ENCODE peak calls at places on chromosome 19, in seven cellular contexts. R, G, L, V, Q, S and J are unnamed samples.

GRCh38 chr19:47152632-47153031 is 22.0 kb downstream of the SAE1 start:
- DNase-seq in R (no peak), G (no peak), L (no peak), V (no peak), Q (no peak), S (no peak), J (no peak)

GRCh38 chr19:18157465-18158063 is 4.6 kb downstream of the PIK3R2 start:
- DNase-seq in R (peak; percentile 87), G (no peak), L (no peak), V (peak; percentile 75), Q (no peak), S (no peak), J (no peak)

GRCh38 chr19:16012552-16012951 is 63.7 kb upstream of the TPM4 start:
- DNase-seq in R (no peak), G (no peak), L (no peak), V (no peak), Q (no peak), S (no peak), J (no peak)

GRCh38 chr19:48631254-48631653 is 5.9 kb downstream of the DBP start:
- DNase-seq in R (no peak), G (no peak), L (no peak), V (no peak), Q (no peak), S (no peak), J (peak; percentile 64)

GRCh38 chr19:18399008-18399407 is 1.6 kb upstream of the LRRC25 start:
- DNase-seq in R (no peak), G (peak; percentile 87), L (no peak), V (no peak), Q (peak; percentile 86), S (no peak), J (no peak)

GRCh38 chr19:23070353-23070781 is 46.5 kb upstream of the ZNF730 start:
- DNase-seq in R (peak; percentile 73), G (no peak), L (no peak), V (peak; percentile 86), Q (no peak), S (no peak), J (peak; percentile 68)

GRCh38 chr19:9877775-9878510 is 42.8 kb downstream of the PIN1 start:
- DNase-seq in R (no peak), G (no peak), L (no peak), V (no peak), Q (no peak), S (no peak), J (no peak)

GRCh38 chr19:46040952-46041500 is at the start of gene IGFL4:
- DNase-seq in R (no peak), G (no peak), L (no peak), V (no peak), Q (no peak), S (no peak), J (no peak)

GRCh38 chr19:10724573-10725071 is 6.7 kb downstream of the DNM2 start:
- DNase-seq in R (peak; percentile 84), G (no peak), L (no peak), V (no peak), Q (no peak), S (no peak), J (no peak)

GRCh38 chr19:35357867-35358573 is at the start of gene FFAR3:
- DNase-seq in R (no peak), G (peak; percentile 75), L (no peak), V (peak; percentile 14), Q (peak; percentile 79), S (no peak), J (peak; percentile 67)

GRCh38 chr19:38003427-38004099 is 96.6 kb downstream of the SIPA1L3 start:
- DNase-seq in R (peak; percentile 68), G (peak; percentile 77), L (no peak), V (peak; percentile 84), Q (peak; percentile 81), S (peak; percentile 98), J (peak; percentile 85)

GRCh38 chr19:48989701-48990291 is 3.3 kb downstream of the GYS1 start:
- DNase-seq in R (no peak), G (no peak), L (no peak), V (no peak), Q (no peak), S (no peak), J (no peak)

GRCh38 chr19:38015216-38015615 is 108.2 kb downstream of the SIPA1L3 start:
- DNase-seq in R (no peak), G (no peak), L (no peak), V (no peak), Q (no peak), S (no peak), J (no peak)

GRCh38 chr19:11179716-11180297 is 17.5 kb downstream of the KANK2 start:
- DNase-seq in R (no peak), G (no peak), L (no peak), V (no peak), Q (no peak), S (peak; percentile 28), J (no peak)

GRCh38 chr19:38285567-38285966 is 18.5 kb upstream of the C19orf33 start:
- DNase-seq in R (no peak), G (no peak), L (no peak), V (no peak), Q (no peak), S (no peak), J (no peak)

GRCh38 chr19:33373701-33374405 is at the start of gene CEBPG:
- DNase-seq in R (peak; percentile 88), G (peak; percentile 55), L (no peak), V (peak; percentile 63), Q (no peak), S (peak; percentile 54), J (peak; percentile 78)

GRCh38 chr19:56273563-56274117 is 1.1 kb downstream of the EDDM13 start:
- DNase-seq in R (no peak), G (no peak), L (no peak), V (no peak), Q (no peak), S (peak; percentile 80), J (no peak)

GRCh38 chr19:46659151-46660007 is 1.6 kb downstream of the DACT3 start:
- DNase-seq in R (peak; percentile 71), G (no peak), L (no peak), V (peak; percentile 78), Q (peak; percentile 82), S (no peak), J (peak; percentile 85)

GRCh38 chr19:51456541-51457290 is 1.5 kb downstream of the SIGLEC8 start:
- DNase-seq in R (no peak), G (no peak), L (no peak), V (no peak), Q (no peak), S (no peak), J (no peak)

GRCh38 chr19:16771618-16772017 is 52.0 kb downstream of the NWD1 start:
- DNase-seq in R (peak; percentile 81), G (peak; percentile 83), L (peak; percentile 38), V (peak; percentile 96), Q (peak; percentile 81), S (peak; percentile 81), J (peak; percentile 88)

GRCh38 chr19:37304190-37304883 is 66.6 kb upstream of the ZNF527 start:
- DNase-seq in R (peak; percentile 73), G (no peak), L (no peak), V (no peak), Q (peak; percentile 77), S (no peak), J (peak; percentile 82)

GRCh38 chr19:27906081-27906480 is 1306.9 kb downstream of the UQCRFS1 start:
- DNase-seq in R (no peak), G (no peak), L (no peak), V (no peak), Q (no peak), S (no peak), J (no peak)

GRCh38 chr19:15299568-15300409 is 32.5 kb downstream of the BRD4 start:
- DNase-seq in R (no peak), G (no peak), L (no peak), V (no peak), Q (peak; percentile 11), S (no peak), J (no peak)

GRCh38 chr19:49340069-49340864 is 5.1 kb downstream of the CD37 start:
- DNase-seq in R (no peak), G (peak; percentile 84), L (no peak), V (peak; percentile 80), Q (peak; percentile 95), S (peak; percentile 56), J (peak; percentile 85)

GRCh38 chr19:40512473-40513344 is 45.9 kb downstream of the SPTBN4 start:
- DNase-seq in R (peak; percentile 66), G (peak; percentile 27), L (no peak), V (peak; percentile 82), Q (no peak), S (no peak), J (no peak)
- H3K27me3 ChIP-seq in R (no peaks in the 10 kb centered on the region), G (peaks cover 32% of the 10 kb centered on the region), L (peaks cover 2% of the 10 kb centered on the region), V (peaks cover 83% of the 10 kb centered on the region), Q (peaks cover 26% of the 10 kb centered on the region), S (peaks cover 30% of the 10 kb centered on the region), J (peaks cover 28% of the 10 kb centered on the region)

GRCh38 chr19:2345794-2346663 is 14.0 kb upstream of the TMPRSS9 start:
- DNase-seq in R (peak; percentile 75), G (peak; percentile 80), L (no peak), V (no peak), Q (no peak), S (peak; percentile 37), J (no peak)
- TF ChIP-seq POLR2AphosphoS5 in R (no peak), G (no peak), L (no peak), V (no peak), Q (no peak), S (no peak), J (no peak)

GRCh38 chr19:41088151-41088550 is at the start of gene CYP2A13:
- DNase-seq in R (no peak), G (no peak), L (no peak), V (no peak), Q (no peak), S (no peak), J (no peak)
- H3K27me3 ChIP-seq in R (peaks cover 42% of the 10 kb centered on the region), G (peaks cover 30% of the 10 kb centered on the region), L (no peaks in the 10 kb centered on the region), V (peaks cover 45% of the 10 kb centered on the region), Q (no peaks in the 10 kb centered on the region), S (peaks cover 2% of the 10 kb centered on the region), J (peaks cover 2% of the 10 kb centered on the region)

GRCh38 chr19:40989453-40989852 is 1.6 kb upstream of the CYP2B6 start:
- DNase-seq in R (no peak), G (no peak), L (no peak), V (no peak), Q (no peak), S (no peak), J (no peak)

GRCh38 chr19:41000310-41000737 is 9.2 kb downstream of the CYP2B6 start:
- DNase-seq in R (no peak), G (peak; percentile 61), L (no peak), V (no peak), Q (no peak), S (no peak), J (no peak)

GRCh38 chr19:40990972-40991381 is at the start of gene CYP2B6:
- DNase-seq in R (no peak), G (no peak), L (no peak), V (no peak), Q (no peak), S (no peak), J (no peak)

DNA sequence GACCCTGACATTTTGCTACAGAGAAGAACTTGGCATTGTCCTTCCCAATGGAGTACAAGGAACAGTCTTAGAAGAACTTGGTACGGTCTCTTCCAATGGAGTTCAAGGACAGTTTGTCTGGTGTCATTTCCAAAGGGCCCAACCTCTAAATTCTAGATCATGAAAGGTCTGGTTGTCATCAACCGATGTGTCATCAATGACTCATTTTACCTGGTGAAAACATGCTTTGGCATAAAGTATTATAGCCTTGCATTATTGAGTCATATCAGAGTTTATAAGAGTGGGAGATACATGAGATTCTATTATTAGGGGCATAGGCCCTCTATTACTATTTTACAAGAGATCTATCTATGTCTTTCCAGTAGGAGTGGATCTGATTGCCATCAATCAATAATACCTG is 4.3 kb downstream of the CYP2B6 start:
- DNase-seq in R (no peak), G (no peak), L (no peak), V (no peak), Q (no peak), S (no peak), J (no peak)
- TF ChIP-seq POLR2AphosphoS5 in R (no peak), G (no peak), L (no peak), V (no peak), Q (no peak), S (no peak), J (no peak)